ENCODE peak calls at places on chromosomes 11 and 22, in nine cellular contexts. T, M, F, R, V, X, P, O and N are unnamed samples.

GRCh38 chr22:20955548-20955947 is 11.5 kb upstream of the AIFM3 start:
- DNase-seq in F (peak; percentile 22), T (no peak), X (no peak), M (no peak), O (no peak), V (no peak), R (no peak), P (no peak), N (no peak)

GRCh38 chr11:104076455-104076854 is 40.0 kb downstream of the DDI1 start:
- DNase-seq in R (no peak), M (no peak), F (no peak), V (no peak), P (no peak), X (no peak), O (no peak), T (no peak), N (no peak)

GRCh38 chr22:19346677-19347265 is 55.3 kb upstream of the CLTCL1 start:
- DNase-seq in V (no peak), T (no peak), O (no peak), X (no peak), F (no peak), R (no peak), M (no peak), P (no peak), N (no peak)

GRCh38 chr11:5507177-5507576 is 2.6 kb downstream of the UBQLN3 start:
- DNase-seq in V (no peak), P (no peak), X (no peak), M (no peak), R (no peak), T (no peak), O (no peak), F (no peak), N (no peak)

GRCh38 chr11:3905080-3905953 is 49.9 kb downstream of the STIM1 start:
- DNase-seq in X (no peak), T (no peak), M (no peak), R (no peak), F (peak; percentile 34), P (no peak), O (peak; percentile 46), V (peak; percentile 34), N (no peak)

GRCh38 chr11:13386567-13386966 is 76.5 kb downstream of the BTBD10 start:
- DNase-seq in X (no peak), M (no peak), P (no peak), F (no peak), V (no peak), O (no peak), R (no peak), T (no peak), N (no peak)

GRCh38 chr11:12692238-12693074 is 18.2 kb downstream of the TEAD1 start:
- DNase-seq in X (peak; percentile 98), M (peak; percentile 97), P (peak; percentile 79), V (peak; percentile 93), T (no peak), O (no peak), R (peak; percentile 31), F (peak; percentile 60), N (peak; percentile 91)

GRCh38 chr11:112057170-112057569 is 16.6 kb downstream of the PIH1D2 start:
- DNase-seq in P (no peak), F (no peak), V (no peak), X (no peak), O (no peak), R (no peak), M (no peak), T (no peak), N (no peak)

GRCh38 chr11:124605719-124606118 is 5.5 kb upstream of the PANX3 start:
- DNase-seq in O (no peak), P (no peak), F (no peak), X (no peak), V (no peak), T (no peak), R (no peak), M (no peak), N (no peak)

GRCh38 chr11:10657308-10658271 is 36.0 kb downstream of the IRAG1 start:
- DNase-seq in O (no peak), P (no peak), T (no peak), V (no peak), X (no peak), R (no peak), F (no peak), M (no peak), N (no peak)

GRCh38 chr11:110491577-110492352 is 62.0 kb downstream of the FDX1 start:
- DNase-seq in M (no peak), T (no peak), O (no peak), R (no peak), F (no peak), V (no peak), X (no peak), P (no peak), N (no peak)

GRCh38 chr11:97979741-97980140 is 1041.0 kb upstream of the CNTN5 start:
- DNase-seq in O (no peak), V (no peak), X (no peak), F (no peak), R (no peak), P (no peak), M (no peak), T (no peak), N (no peak)

GRCh38 chr11:71438650-71439049 is 9.5 kb downstream of the DHCR7 start:
- DNase-seq in O (no peak), T (no peak), F (no peak), P (no peak), X (no peak), R (no peak), V (no peak), M (no peak), N (no peak)

GRCh38 chr11:128607819-128608218 is 20.5 kb upstream of the ETS1 start:
- DNase-seq in R (no peak), T (no peak), O (no peak), V (peak; percentile 78), X (no peak), P (no peak), F (no peak), M (no peak), N (no peak)

GRCh38 chr11:95939091-95939490 is 15.2 kb upstream of the MTMR2 start:
- DNase-seq in F (no peak), M (no peak), X (no peak), O (no peak), T (no peak), R (no peak), V (no peak), P (no peak), N (no peak)

GRCh38 chr22:35912668-35913067 is 116.0 kb downstream of the RBFOX2 start:
- DNase-seq in M (no peak), P (no peak), F (no peak), R (no peak), V (no peak), O (no peak), X (no peak), T (no peak), N (no peak)

GRCh38 chr22:45239378-45240136 is 1.1 kb downstream of the KIAA0930 start:
- DNase-seq in X (no peak), P (no peak), R (no peak), M (no peak), O (no peak), F (no peak), V (no peak), T (no peak), N (no peak)

GRCh38 chr11:115660072-115660805 is 156.0 kb upstream of the CADM1 start:
- DNase-seq in R (no peak), P (no peak), V (no peak), X (no peak), M (no peak), O (no peak), F (no peak), T (peak; percentile 34), N (no peak)

GRCh38 chr22:38069372-38070249 is 12.4 kb downstream of the PICK1 start:
- DNase-seq in T (no peak), V (no peak), O (no peak), M (peak; percentile 71), F (no peak), R (no peak), P (peak; percentile 80), X (peak; percentile 51), N (peak; percentile 95)
- H3K27ac ChIP-seq in T (no peak overlapping the region), V (peak overlapping the region; percentile 43), O (no peak overlapping the region), M (peak overlapping the region; percentile 83), F (no peak overlapping the region), R (peak overlapping the region; percentile 49), P (peak overlapping the region; percentile 95), X (no peak overlapping the region), N (peak overlapping the region; percentile 99)

DNA sequence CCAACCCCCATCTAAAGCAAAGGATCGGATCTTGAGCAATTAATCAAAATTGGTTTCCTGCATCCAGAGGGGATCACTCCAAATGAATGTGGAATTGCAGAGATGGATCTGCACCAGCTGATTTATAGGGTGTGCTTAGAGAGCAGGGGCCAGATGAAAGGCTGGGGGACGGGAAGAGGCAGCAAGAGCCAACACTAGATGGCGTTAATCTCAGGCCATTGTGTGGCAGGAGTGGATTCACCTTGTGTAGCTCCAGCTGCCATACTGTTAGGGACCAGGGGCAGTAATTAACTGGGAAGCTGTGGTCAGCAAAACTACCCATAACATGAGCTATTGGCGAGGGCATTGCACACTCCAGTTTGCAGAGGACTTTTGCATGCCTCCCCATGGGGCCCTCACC is 35.6 kb downstream of the SERPINH1 start:
- DNase-seq in V (no peak), R (no peak), X (no peak), P (no peak), M (no peak), F (peak; percentile 36), O (no peak), T (peak; percentile 75), N (no peak)
- TF ChIP-seq CTCF in V (no peak), R (peak; percentile 36), X (peak; percentile 29), P (no peak), M (no peak), F (peak; percentile 81), O (no peak), T (peak; percentile 86), N (no peak)

GRCh38 chr22:38789606-38790005 is 4.3 kb downstream of the DNAL4 start:
- DNase-seq in R (no peak), O (no peak), T (no peak), P (no peak), V (no peak), X (no peak), F (no peak), M (no peak), N (no peak)
- H3K27ac ChIP-seq in R (no peak overlapping the region), O (no peak overlapping the region), T (no peak overlapping the region), P (no peak overlapping the region), V (peak overlapping the region; percentile 75), X (no peak overlapping the region), F (no peak overlapping the region), M (no peak overlapping the region), N (no peak overlapping the region)

GRCh38 chr11:78074756-78075155 is 4.9 kb downstream of the NDUFC2 start:
- DNase-seq in R (no peak), T (no peak), X (no peak), P (no peak), F (no peak), V (no peak), O (no peak), M (no peak), N (no peak)

GRCh38 chr11:78080084-78080817 is 589 bp upstream of the NDUFC2 start:
- DNase-seq in T (no peak), V (no peak), M (no peak), F (no peak), O (no peak), R (no peak), X (no peak), P (no peak), N (no peak)

GRCh38 chr11:78079232-78080083 is at the start of gene NDUFC2:
- DNase-seq in M (peak; percentile 74), O (peak; percentile 53), X (peak; percentile 79), P (peak; percentile 82), T (peak; percentile 70), F (peak; percentile 57), R (peak; percentile 62), V (peak; percentile 83), N (peak; percentile 89)

GRCh38 chr11:78078218-78079167 is 1.2 kb downstream of the NDUFC2 start:
- DNase-seq in P (no peak), V (no peak), F (no peak), X (no peak), T (no peak), R (no peak), M (no peak), O (no peak), N (no peak)

GRCh38 chr11:78076733-78077403 is 2.8 kb downstream of the NDUFC2 start:
- DNase-seq in O (no peak), V (no peak), X (no peak), P (no peak), M (no peak), T (no peak), F (no peak), R (no peak), N (no peak)
- TF ChIP-seq CTCF in O (no peak), V (no peak), X (no peak), P (no peak), M (no peak), T (no peak), F (no peak), R (no peak), N (no peak)